ENCODE peak calls at places on chromosomes 11 and 22, in seven cellular contexts. J is Karpas-422, H is IMR-90, D is H1, Y is K562, Z is DND-41, S is neuronal stem cell. L is an unnamed sample.

GRCh38 chr11:103202048-103202651 is 92.9 kb downstream of the DYNC2H1 start:
- DNase-seq in J (peak; percentile 83), H (peak; percentile 63), D (no peak), Y (peak; percentile 6), Z (no peak), S (peak; percentile 3), L (no peak)

GRCh38 chr11:120181446-120181992 is 29.3 kb upstream of the OAF start:
- DNase-seq in J (no peak), H (no peak), D (no peak), Y (no peak), Z (no peak), S (no peak), L (no peak)

GRCh38 chr11:116357769-116358544 is 414.8 kb downstream of the BUD13 start:
- DNase-seq in J (no peak), H (no peak), D (peak; percentile 88), Y (peak; percentile 84), Z (no peak), S (peak; percentile 81), L (peak; percentile 2)

GRCh38 chr11:65316311-65316978 is 1.8 kb downstream of the CDC42EP2 start:
- DNase-seq in J (peak; percentile 42), H (peak; percentile 97), D (no peak), Y (no peak), Z (no peak), S (no peak), L (peak; percentile 21)

GRCh38 chr11:83921447-83922192 is 635.5 kb upstream of the CCDC90B start:
- DNase-seq in J (no peak), H (no peak), D (no peak), Y (no peak), Z (no peak), S (no peak), L (no peak)

GRCh38 chr11:68661697-68662603 is 22.4 kb upstream of the GAL start:
- DNase-seq in J (no peak), H (peak; percentile 25), D (no peak), Y (no peak), Z (no peak), S (no peak), L (peak; percentile 19)

GRCh38 chr11:61961570-61962212 is 5.7 kb downstream of the FTH1 start:
- DNase-seq in J (no peak), H (no peak), D (no peak), Y (no peak), Z (no peak), S (no peak), L (peak; percentile 68)

GRCh38 chr11:99277281-99277680 is 256.5 kb downstream of the CNTN5 start:
- DNase-seq in J (no peak), H (no peak), D (no peak), Y (no peak), Z (no peak), S (peak; percentile 12), L (no peak)

GRCh38 chr11:74941492-74941891 is 7.4 kb downstream of the XRRA1 start:
- DNase-seq in J (no peak), H (no peak), D (no peak), Y (no peak), Z (no peak), S (no peak), L (no peak)

GRCh38 chr11:30861506-30861905 is 275.4 kb upstream of the MPPED2 start:
- DNase-seq in J (no peak), H (no peak), D (no peak), Y (no peak), Z (no peak), S (no peak), L (no peak)

GRCh38 chr11:117724104-117724503 is 72.9 kb downstream of the DSCAML1 start:
- DNase-seq in J (no peak), H (no peak), D (no peak), Y (no peak), Z (no peak), S (peak; percentile 39), L (no peak)

GRCh38 chr11:1194231-1194976 is 28.5 kb upstream of the MUC5B start:
- DNase-seq in J (no peak), H (no peak), D (no peak), Y (no peak), Z (no peak), S (no peak), L (no peak)

GRCh38 chr11:82701847-82702520 is 31.7 kb downstream of the FAM181B start:
- DNase-seq in J (peak; percentile 88), H (peak; percentile 16), D (peak; percentile 81), Y (peak; percentile 53), Z (peak; percentile 32), S (peak; percentile 65), L (no peak)

GRCh38 chr22:22408731-22409696 is 99.5 kb downstream of the ZNF280B start:
- DNase-seq in J (peak; percentile 73), H (peak; percentile 4), D (peak; percentile 69), Y (peak; percentile 86), Z (no peak), S (peak; percentile 21), L (no peak)

GRCh38 chr22:21078916-21079315 is 33.2 kb downstream of the LRRC74B start:
- DNase-seq in J (no peak), H (no peak), D (no peak), Y (no peak), Z (no peak), S (no peak), L (no peak)

GRCh38 chr22:36252754-36253522 is at the start of gene APOL1:
- DNase-seq in J (no peak), H (peak; percentile 43), D (no peak), Y (peak; percentile 23), Z (peak; percentile 78), S (no peak), L (peak; percentile 55)

GRCh38 chr11:130070829-130071205 is 1.1 kb downstream of the APLP2 start:
- DNase-seq in J (peak; percentile 58), H (peak; percentile 36), D (no peak), Y (no peak), Z (no peak), S (no peak), L (no peak)
- H3K4me2 ChIP-seq in J (peak overlapping the region; percentile 87), H (peak overlapping the region; percentile 94), D (peak overlapping the region; percentile 97), Y (peak overlapping the region; percentile 77), Z (peak overlapping the region; percentile 100), S (peak overlapping the region; percentile 49), L (peak overlapping the region; percentile 91)

GRCh38 chr11:11708256-11708655 is 86.5 kb upstream of the GALNT18 start:
- DNase-seq in J (peak; percentile 71), H (no peak), D (no peak), Y (no peak), Z (no peak), S (no peak), L (no peak)
- H3K4me2 ChIP-seq in J (peak overlapping the region; percentile 63), H (no peak overlapping the region), D (no peak overlapping the region), Y (no peak overlapping the region), Z (no peak overlapping the region), S (no peak overlapping the region), L (no peak overlapping the region)

GRCh38 chr11:72724851-72725730 is 27.1 kb downstream of the ARAP1 start:
- DNase-seq in J (peak; percentile 95), H (peak; percentile 84), D (peak; percentile 89), Y (peak; percentile 75), Z (peak; percentile 84), S (peak; percentile 79), L (peak; percentile 76)
- H3K4me2 ChIP-seq in J (no peak overlapping the region), H (no peak overlapping the region), D (no peak overlapping the region), Y (no peak overlapping the region), Z (no peak overlapping the region), S (no peak overlapping the region), L (no peak overlapping the region)

GRCh38 chr11:44877908-44878459 is 72.7 kb downstream of the TP53I11 start:
- DNase-seq in J (no peak), H (no peak), D (no peak), Y (no peak), Z (no peak), S (peak; percentile 73), L (no peak)
- H3K4me2 ChIP-seq in J (no peak overlapping the region), H (no peak overlapping the region), D (peak overlapping the region; percentile 40), Y (no peak overlapping the region), Z (no peak overlapping the region), S (peak overlapping the region; percentile 56), L (no peak overlapping the region)